ENCODE peak calls at places on chromosomes 2 and 18, in seven cellular contexts. S is IMR-90, D is heart left ventricle, G is lower lobe of right lung, I is suprapubic skin, Q is PC-9, H is AG04449. X is an unnamed sample.

GRCh38 chr2:172046080-172046678 is 39.1 kb upstream of the DLX1 start:
- DNase-seq in I (no peak), D (no peak), S (no peak), Q (no peak), G (no peak), H (no peak), X (no peak)

GRCh38 chr2:38523728-38524437 is 78.8 kb downstream of the HNRNPLL start:
- DNase-seq in H (no peak), D (no peak), G (no peak), S (no peak), I (no peak), Q (no peak), X (no peak)

GRCh38 chr2:38722271-38723115 is 28.7 kb downstream of the SRSF7 start:
- DNase-seq in I (no peak), G (no peak), H (no peak), S (no peak), D (no peak), Q (no peak), X (no peak)

GRCh38 chr2:136173126-136173525 is 55.2 kb upstream of the CXCR4 start:
- DNase-seq in G (no peak), H (no peak), D (no peak), Q (no peak), I (no peak), S (no peak), X (no peak)

GRCh38 chr18:57659463-57660102 is 37.9 kb upstream of the NARS1 start:
- DNase-seq in G (no peak), S (peak), Q (no peak), D (no peak), H (no peak), I (no peak), X (no peak)

GRCh38 chr2:145563752-145564615 is 1044.1 kb upstream of the ZEB2 start:
- DNase-seq in I (no peak), G (no peak), S (peak), D (no peak), Q (peak), H (no peak), X (no peak)

GRCh38 chr18:8517276-8517675 is 92.0 kb upstream of the RAB12 start:
- DNase-seq in Q (no peak), S (no peak), I (no peak), D (no peak), H (no peak), G (no peak), X (no peak)

GRCh38 chr18:48833701-48834394 is 116.9 kb downstream of the SMAD7 start:
- DNase-seq in S (peak), H (no peak), Q (no peak), D (peak), G (peak), I (peak), X (peak)

GRCh38 chr2:106054336-106054735 is 139.8 kb downstream of the UXS1 start:
- DNase-seq in I (no peak), S (no peak), G (no peak), Q (no peak), H (no peak), D (no peak), X (no peak)

GRCh38 chr2:140457483-140457882 is 1673.3 kb downstream of the LRP1B start:
- DNase-seq in Q (no peak), G (no peak), H (no peak), D (no peak), I (no peak), S (no peak), X (no peak)

GRCh38 chr18:13220326-13220991 is 1.9 kb downstream of the LDLRAD4 start:
- DNase-seq in H (no peak), D (peak), S (no peak), I (no peak), G (no peak), Q (no peak), X (no peak)

GRCh38 chr2:72938455-72938854 is 21.1 kb downstream of the EMX1 start:
- DNase-seq in S (no peak), G (no peak), I (no peak), Q (no peak), D (no peak), H (no peak), X (no peak)
- TF ChIP-seq CTCF in S (no peak), G (no peak), I (no peak), Q (no peak), D (no peak), H (no peak), X (no peak)

GRCh38 chr18:10038268-10038667 is 124.5 kb downstream of the VAPA start:
- DNase-seq in D (no peak), G (no peak), H (no peak), Q (no peak), S (no peak), I (peak), X (no peak)
- TF ChIP-seq CTCF in D (no peak), G (no peak), H (no peak), Q (no peak), S (no peak), I (no peak), X (no peak)

GRCh38 chr2:176699660-176700059 is 430.4 kb downstream of the MTX2 start:
- DNase-seq in I (no peak), H (no peak), S (no peak), Q (no peak), G (no peak), D (no peak), X (no peak)
- TF ChIP-seq CTCF in I (no peak), H (no peak), S (no peak), Q (no peak), G (no peak), D (no peak), X (no peak)

GRCh38 chr2:225488743-225489142 is 89.2 kb downstream of the NYAP2 start:
- DNase-seq in S (no peak), G (no peak), Q (no peak), D (no peak), H (no peak), I (no peak), X (no peak)

GRCh38 chr2:225487901-225488416 is 88.4 kb downstream of the NYAP2 start:
- DNase-seq in I (no peak), G (no peak), Q (no peak), D (no peak), S (no peak), H (no peak), X (no peak)

GRCh38 chr2:225484751-225485150 is 85.2 kb downstream of the NYAP2 start:
- DNase-seq in G (no peak), D (no peak), H (no peak), Q (no peak), S (no peak), I (no peak), X (no peak)

DNA sequence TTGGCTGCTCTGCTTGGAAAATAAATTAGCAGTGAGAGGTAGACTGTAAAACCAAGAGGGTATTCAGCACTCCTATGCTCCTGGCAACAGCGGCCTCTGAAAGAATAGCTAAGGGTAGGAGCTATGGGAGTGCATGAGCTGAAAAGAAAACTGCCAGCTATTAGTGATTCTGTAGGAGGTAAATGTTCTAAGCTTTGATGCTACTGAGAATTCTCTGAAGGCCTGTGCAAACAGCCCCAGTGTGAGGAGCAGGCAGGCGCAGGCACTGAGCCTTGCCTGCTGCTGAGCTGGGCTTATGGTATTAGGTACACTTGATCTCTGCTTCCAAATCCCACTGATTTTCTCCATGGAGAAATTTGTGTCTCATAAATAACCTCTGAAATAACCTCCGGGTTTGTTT is 86.7 kb downstream of the NYAP2 start:
- DNase-seq in S (no peak), H (no peak), G (no peak), I (no peak), D (no peak), Q (no peak), X (no peak)
- TF ChIP-seq CTCF in S (no peak), H (no peak), G (no peak), I (no peak), D (no peak), Q (no peak), X (no peak)

GRCh38 chr2:207487650-207488315 is 42.0 kb upstream of the CREB1 start:
- DNase-seq in D (no peak), H (peak), S (peak), Q (no peak), G (no peak), I (no peak), X (no peak)
- TF ChIP-seq CTCF in D (no peak), H (peak), S (peak), Q (no peak), G (no peak), I (no peak), X (no peak)

GRCh38 chr2:131674174-131674507 is 146.5 kb downstream of the CCDC74A start:
- DNase-seq in I (no peak), G (no peak), D (no peak), H (no peak), Q (no peak), S (no peak), X (no peak)
- TF ChIP-seq CTCF in I (no peak), G (peak), D (peak), H (no peak), Q (peak), S (no peak), X (no peak)

GRCh38 chr2:238835726-238836301 is 12.1 kb upstream of the TWIST2 start:
- DNase-seq in H (no peak), Q (no peak), S (no peak), D (no peak), G (no peak), I (no peak), X (peak)
- TF ChIP-seq CTCF in H (peak), Q (peak), S (no peak), D (no peak), G (no peak), I (no peak), X (peak)

GRCh38 chr2:28950941-28951630 is 30.0 kb upstream of the TOGARAM2 start:
- DNase-seq in H (no peak), D (no peak), G (no peak), S (no peak), Q (no peak), I (no peak), X (no peak)

GRCh38 chr2:28955492-28955891 is 25.6 kb upstream of the TOGARAM2 start:
- DNase-seq in I (no peak), Q (no peak), D (no peak), H (no peak), G (no peak), S (no peak), X (no peak)

GRCh38 chr2:28949617-28950305 is 31.3 kb upstream of the TOGARAM2 start:
- DNase-seq in G (no peak), I (no peak), H (no peak), D (no peak), Q (no peak), S (no peak), X (no peak)

GRCh38 chr2:28951910-28952805 is 28.9 kb upstream of the TOGARAM2 start:
- DNase-seq in Q (no peak), I (peak), G (no peak), H (no peak), D (no peak), S (peak), X (no peak)

GRCh38 chr2:28952806-28953190 is 28.3 kb upstream of the TOGARAM2 start:
- DNase-seq in G (no peak), D (no peak), S (no peak), H (no peak), Q (no peak), I (no peak), X (no peak)
- TF ChIP-seq CTCF in G (no peak), D (no peak), S (no peak), H (no peak), Q (no peak), I (no peak), X (no peak)

GRCh38 chr2:95345415-95346235 is 48.5 kb downstream of the KCNIP3 start:
- DNase-seq in H (no peak), G (peak), S (peak), I (peak), Q (peak), D (peak), X (peak)
- TF ChIP-seq CTCF in H (peak), G (peak), S (peak), I (peak), Q (peak), D (peak), X (peak)

X was measured in type B pancreatic cell.